ENCODE peak calls at places on chromosome 1, in four cellular contexts. L, I, P and O are unnamed samples. For H3K36me3, the result is how much of the 10 kb centered on the place peaks cover.

GRCh38 chr1:247562169-247562568 is 13.2 kb downstream of the GCSAML start:
- DNase-seq in L (no peak), I (no peak), P (no peak), O (no peak)

GRCh38 chr1:60573726-60574409 is 500.3 kb upstream of the C1orf87 start:
- DNase-seq in L (no peak), I (no peak), P (peak), O (no peak)

GRCh38 chr1:119732465-119733168 is 20.9 kb downstream of the PHGDH start:
- DNase-seq in L (no peak), I (no peak), P (peak), O (no peak)

GRCh38 chr1:4172659-4173599 is 272.9 kb upstream of the C1orf174 start:
- DNase-seq in L (peak), I (no peak), P (no peak), O (no peak)

GRCh38 chr1:163083690-163084089 is 14.5 kb downstream of the RGS4 start:
- DNase-seq in L (no peak), I (no peak), P (peak), O (no peak)

GRCh38 chr1:156431366-156432108 is 62.5 kb downstream of the RHBG start:
- DNase-seq in L (no peak), I (no peak), P (no peak), O (no peak)

GRCh38 chr1:23290811-23291565 is 53.1 kb downstream of the HNRNPR start:
- DNase-seq in L (no peak), I (no peak), P (no peak), O (no peak)

GRCh38 chr1:24619376-24619775 is 23.7 kb upstream of the SRRM1 start:
- DNase-seq in L (no peak), I (no peak), P (no peak), O (no peak)

GRCh38 chr1:155002479-155003226 is at the start of gene ZBTB7B:
- DNase-seq in L (no peak), I (no peak), P (peak), O (no peak)

GRCh38 chr1:36707221-36707620 is 224.5 kb upstream of the CSF3R start:
- DNase-seq in L (no peak), I (no peak), P (no peak), O (no peak)

GRCh38 chr1:206895837-206896242 is 1.4 kb upstream of the IL24 start:
- DNase-seq in L (no peak), I (no peak), P (peak), O (no peak)

GRCh38 chr1:37294096-37294495 is 180.3 kb upstream of the ZC3H12A start:
- DNase-seq in L (no peak), I (no peak), P (no peak), O (no peak)

GRCh38 chr1:164726235-164726634 is 167.3 kb downstream of the PBX1 start:
- DNase-seq in L (no peak), I (no peak), P (peak), O (no peak)

GRCh38 chr1:46394108-46394871 is at the start of gene FAAH:
- DNase-seq in L (peak), I (no peak), P (peak), O (peak)

DNA sequence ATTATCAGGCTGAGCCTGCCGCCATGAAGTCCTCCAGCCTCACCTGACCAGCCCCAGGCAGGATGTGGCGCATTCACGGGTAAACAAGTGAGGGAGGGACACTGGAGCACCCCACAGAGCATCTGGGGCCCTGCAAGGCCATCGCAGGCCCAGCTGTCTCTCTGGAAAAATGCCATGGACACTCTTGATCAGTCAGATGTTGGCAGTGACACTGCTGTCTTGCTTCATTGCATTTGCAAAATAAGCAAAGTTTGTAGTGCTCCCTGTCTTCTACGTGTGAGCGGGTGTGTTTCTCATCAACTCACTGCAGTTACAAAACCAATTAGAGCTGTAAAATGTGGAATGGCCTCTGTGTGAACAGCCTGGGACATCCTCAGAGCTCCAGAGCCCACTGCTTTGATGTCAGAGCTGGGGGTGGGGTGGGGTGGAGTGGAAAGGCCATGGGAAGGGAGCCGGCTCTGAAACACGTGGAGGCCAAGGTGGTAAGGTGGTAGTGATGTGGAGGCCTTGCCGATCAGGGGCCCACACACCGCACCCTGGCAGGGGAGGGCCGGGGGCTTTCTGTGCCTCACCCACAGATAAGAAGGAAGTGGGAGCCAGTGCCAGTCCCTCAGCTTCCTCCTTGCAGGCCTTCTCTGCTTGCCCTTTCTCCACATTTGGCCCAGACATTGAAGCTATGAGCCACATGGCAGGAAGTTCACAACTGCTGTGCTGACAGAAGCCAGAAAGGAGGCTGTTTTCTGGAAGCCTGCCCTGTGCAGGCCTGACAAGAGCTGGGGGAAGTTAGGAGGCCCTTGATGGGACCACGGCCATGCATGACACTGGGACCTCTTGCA is 254.9 kb downstream of the RHOU start:
- DNase-seq in L (peak), I (peak), P (no peak), O (peak)
- H3K27ac ChIP-seq in L (peak), I (no peak), P (no peak), O (peak)

DNA sequence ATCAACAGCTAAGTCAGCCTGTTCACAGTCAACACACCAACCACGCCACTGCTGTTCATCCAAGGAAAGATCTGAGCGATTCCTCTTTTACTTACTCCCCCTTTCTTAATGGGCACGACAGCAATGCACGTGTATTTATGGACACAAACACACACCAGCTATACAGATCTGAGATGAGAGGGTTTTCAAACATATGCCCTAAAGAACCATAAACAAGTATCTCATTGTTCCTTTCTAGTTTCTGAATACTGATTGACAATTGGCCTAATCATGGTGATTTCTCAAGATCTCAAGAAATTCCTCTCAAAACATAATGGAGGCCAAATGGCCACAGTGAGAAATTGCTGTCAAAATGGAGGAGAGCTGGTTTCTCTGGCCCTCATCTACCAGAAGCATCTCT is 18.0 kb downstream of the TOR3A start:
- DNase-seq in L (peak), I (no peak), P (no peak), O (no peak)
- H3K36me3 ChIP-seq in L (under half), I (half or more), P (under half), O (under half)

DNA sequence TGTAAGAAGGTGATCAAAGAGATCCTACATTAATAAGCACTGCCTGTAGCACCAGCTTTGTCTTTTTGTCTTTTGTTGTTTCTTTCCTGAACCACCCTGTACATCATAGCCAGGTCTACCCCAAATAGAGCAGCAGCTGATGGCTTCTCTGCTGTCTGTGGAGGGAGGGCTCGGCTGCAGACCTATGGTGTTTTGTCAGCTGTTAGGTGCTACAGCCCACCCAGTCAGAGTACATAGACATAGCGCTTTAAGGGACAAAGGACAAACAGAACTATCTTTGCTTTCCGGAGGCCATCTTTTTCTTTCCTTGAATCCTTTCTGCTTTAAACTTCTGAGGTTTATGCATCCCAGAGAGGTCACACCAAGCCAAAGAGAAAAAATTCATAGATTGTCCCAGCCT is 258.1 kb downstream of the ZNF648 start:
- DNase-seq in L (no peak), I (no peak), P (no peak), O (no peak)
- H3K27ac ChIP-seq in L (no peak), I (no peak), P (no peak), O (no peak)

GRCh38 chr1:40073062-40073461 is 24.0 kb downstream of the PPT1 start:
- DNase-seq in L (no peak), I (no peak), P (no peak), O (no peak)
- H3K36me3 ChIP-seq in L (half or more), I (half or more), P (under half), O (under half)

GRCh38 chr1:43522776-43523480 is 7.8 kb upstream of the PTPRF start:
- DNase-seq in L (peak), I (no peak), P (peak), O (no peak)
- H3K27ac ChIP-seq in L (no peak), I (no peak), P (no peak), O (no peak)

GRCh38 chr1:1043921-1044320 is 24.0 kb downstream of the AGRN start:
- DNase-seq in L (no peak), I (no peak), P (no peak), O (no peak)
- H3K36me3 ChIP-seq in L (under half), I (half or more), P (under half), O (under half)

GRCh38 chr1:12174789-12175455 is 8.1 kb downstream of the TNFRSF1B start:
- DNase-seq in L (peak), I (no peak), P (no peak), O (peak)

GRCh38 chr1:12173631-12174121 is 6.9 kb downstream of the TNFRSF1B start:
- DNase-seq in L (no peak), I (no peak), P (no peak), O (peak)

GRCh38 chr1:12172042-12172851 is 5.5 kb downstream of the TNFRSF1B start:
- DNase-seq in L (no peak), I (no peak), P (no peak), O (no peak)

GRCh38 chr1:12171206-12172041 is 4.6 kb downstream of the TNFRSF1B start:
- DNase-seq in L (no peak), I (no peak), P (no peak), O (no peak)

DNA sequence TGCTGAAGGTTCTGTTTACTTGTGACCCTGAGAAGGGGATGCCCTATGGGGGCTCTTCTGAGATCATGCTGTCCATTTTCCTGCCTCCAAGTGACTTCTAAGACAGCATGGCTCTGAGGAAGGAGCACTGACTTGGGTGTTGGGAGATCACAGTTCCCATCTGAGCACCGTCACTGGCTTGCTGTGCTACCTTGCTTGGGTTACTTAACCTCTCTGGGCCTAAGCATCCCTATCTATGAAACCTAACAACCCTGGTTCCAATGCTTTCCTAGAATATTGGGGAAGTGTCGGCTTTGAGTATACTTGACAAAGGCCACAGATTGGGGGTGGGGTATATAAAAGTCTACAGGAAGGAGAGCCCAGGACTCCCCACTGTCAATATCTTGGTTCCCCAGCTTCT is 6.2 kb downstream of the TNFRSF1B start:
- DNase-seq in L (no peak), I (no peak), P (no peak), O (no peak)
- H3K27ac ChIP-seq in L (peak), I (no peak), P (no peak), O (peak)

GRCh38 chr1:8858888-8859706 is 19.4 kb downstream of the ENO1 start:
- DNase-seq in L (no peak), I (no peak), P (peak), O (no peak)
- H3K36me3 ChIP-seq in L (under half), I (half or more), P (under half), O (half or more)

GRCh38 chr1:240803151-240803550 is 191.2 kb upstream of the GREM2 start:
- DNase-seq in L (no peak), I (no peak), P (peak), O (no peak)

GRCh38 chr1:240806201-240806745 is 194.3 kb upstream of the GREM2 start:
- DNase-seq in L (no peak), I (no peak), P (no peak), O (no peak)

GRCh38 chr1:240811261-240811660 is 199.3 kb upstream of the GREM2 start:
- DNase-seq in L (no peak), I (no peak), P (no peak), O (no peak)

GRCh38 chr1:240804475-240804874 is 192.5 kb upstream of the GREM2 start:
- DNase-seq in L (no peak), I (no peak), P (peak), O (no peak)

GRCh38 chr1:240808381-240808780 is 196.4 kb upstream of the GREM2 start:
- DNase-seq in L (no peak), I (no peak), P (no peak), O (no peak)
- H3K27ac ChIP-seq in L (no peak), I (no peak), P (no peak), O (no peak)